ENCODE peak calls at places on chromosomes 3 and 15, in nine cellular contexts. A is T1000; Z is activated CD8-positive, alpha-beta memory T cell treated with anti-CD3 and anti-CD28 coated beads for 24 hours; T is ascending aorta; D is CD4-positive, alpha-beta T cell; W is C1 segment of cervical spinal cord; M is PC-9; O is anterior cingulate cortex; Y is BJ. S is an unnamed sample.

GRCh38 chr15:58498821-58499580 is 67.2 kb downstream of the LIPC start:
- DNase-seq in A (peak), Z (no peak), T (no peak), D (no peak), W (no peak), M (no peak), O (no peak), Y (peak), S (no peak)

GRCh38 chr3:4736284-4736861 is 242.9 kb upstream of the BHLHE40 start:
- DNase-seq in A (no peak), Z (no peak), T (peak), D (no peak), W (no peak), M (peak), O (no peak), Y (no peak), S (no peak)

GRCh38 chr15:71889947-71890346 is 79.6 kb downstream of the NR2E3 start:
- DNase-seq in A (no peak), Z (no peak), T (no peak), D (no peak), W (no peak), M (no peak), O (no peak), Y (no peak), S (no peak)

GRCh38 chr15:45454825-45455224 is 67.7 kb downstream of the SLC30A4 start:
- DNase-seq in A (peak), Z (peak), T (peak), D (peak), W (peak), M (peak), O (peak), Y (peak), S (no peak)

GRCh38 chr3:70094197-70094596 is 94.7 kb downstream of the SAMMSON start:
- DNase-seq in A (no peak), Z (no peak), T (no peak), D (no peak), W (no peak), M (no peak), O (no peak), Y (no peak), S (no peak)

GRCh38 chr3:184767377-184767776 is 44.6 kb upstream of the VPS8 start:
- DNase-seq in A (no peak), Z (no peak), T (no peak), D (no peak), W (no peak), M (no peak), O (no peak), Y (no peak), S (no peak)

GRCh38 chr3:178063475-178063874 is 472.8 kb upstream of the KCNMB2 start:
- DNase-seq in A (no peak), Z (no peak), T (no peak), D (no peak), W (no peak), M (no peak), O (no peak), Y (peak), S (no peak)

GRCh38 chr3:135965506-135966348 is at the start of gene PPP2R3A:
- DNase-seq in A (peak), Z (peak), T (peak), D (peak), W (peak), M (peak), O (peak), Y (peak), S (peak)

GRCh38 chr15:65857718-65858402 is 11.4 kb upstream of the RAB11A start:
- DNase-seq in A (no peak), Z (no peak), T (no peak), D (no peak), W (no peak), M (no peak), O (no peak), Y (no peak), S (no peak)

GRCh38 chr3:128262457-128262856 is 109.2 kb downstream of the EEFSEC start:
- DNase-seq in A (no peak), Z (no peak), T (peak), D (no peak), W (no peak), M (no peak), O (no peak), Y (no peak), S (no peak)

GRCh38 chr3:17939157-17939556 is 196.7 kb upstream of the TBC1D5 start:
- DNase-seq in A (no peak), Z (no peak), T (no peak), D (no peak), W (no peak), M (no peak), O (no peak), Y (no peak), S (no peak)

GRCh38 chr15:43187544-43188155 is 2.4 kb downstream of the CCNDBP1 start:
- DNase-seq in A (no peak), Z (no peak), T (no peak), D (no peak), W (no peak), M (peak), O (no peak), Y (no peak), S (no peak)

GRCh38 chr3:126751611-126752302 is 47.7 kb downstream of the CHCHD6 start:
- DNase-seq in A (no peak), Z (no peak), T (no peak), D (no peak), W (no peak), M (no peak), O (no peak), Y (no peak), S (no peak)

GRCh38 chr15:31077181-31077580 is 24.3 kb downstream of the TRPM1 start:
- DNase-seq in A (no peak), Z (no peak), T (no peak), D (no peak), W (no peak), M (no peak), O (no peak), Y (no peak), S (no peak)

GRCh38 chr3:168914662-168915061 is 748.9 kb downstream of the MECOM start:
- DNase-seq in A (no peak), Z (no peak), T (no peak), D (no peak), W (no peak), M (no peak), O (no peak), Y (no peak), S (no peak)

GRCh38 chr3:134406331-134407246 is 32.3 kb upstream of the AMOTL2 start:
- DNase-seq in A (no peak), Z (no peak), T (no peak), D (no peak), W (peak), M (no peak), O (peak), Y (no peak), S (peak)

GRCh38 chr15:68187559-68187958 is 17.6 kb downstream of the CALML4 start:
- DNase-seq in A (no peak), Z (no peak), T (no peak), D (no peak), W (peak), M (no peak), O (no peak), Y (peak), S (peak)

GRCh38 chr3:138782748-138783147 is 52.0 kb downstream of the PIK3CB start:
- DNase-seq in A (no peak), Z (no peak), T (no peak), D (no peak), W (no peak), M (no peak), O (no peak), Y (no peak), S (no peak)

GRCh38 chr15:75928680-75929608 is 25.3 kb downstream of the FBXO22 start:
- DNase-seq in A (no peak), Z (no peak), T (no peak), D (no peak), W (no peak), M (no peak), O (no peak), Y (no peak), S (no peak)

GRCh38 chr3:197854596-197855343 is 63.7 kb downstream of the LRCH3 start:
- DNase-seq in A (no peak), Z (no peak), T (no peak), D (no peak), W (no peak), M (no peak), O (no peak), Y (peak), S (no peak)

GRCh38 chr3:195236076-195236798 is 34.7 kb downstream of the XXYLT1 start:
- DNase-seq in A (no peak), Z (peak), T (no peak), D (no peak), W (no peak), M (no peak), O (no peak), Y (no peak), S (no peak)

GRCh38 chr3:55526332-55527030 is 39.4 kb upstream of the WNT5A start:
- DNase-seq in A (no peak), Z (no peak), T (no peak), D (no peak), W (no peak), M (peak), O (no peak), Y (no peak), S (no peak)

GRCh38 chr15:66961407-66961884 is 104.0 kb upstream of the SMAD3 start:
- DNase-seq in A (no peak), Z (no peak), T (peak), D (no peak), W (no peak), M (no peak), O (no peak), Y (no peak), S (no peak)

GRCh38 chr3:186001838-186002237 is 64.0 kb upstream of the TRA2B start:
- DNase-seq in A (no peak), Z (no peak), T (no peak), D (no peak), W (no peak), M (no peak), O (no peak), Y (no peak), S (no peak)